ENCODE peak calls at places on chromosomes 12 and 14, in four cellular contexts. E, R, O and Y are unnamed samples.

GRCh38 chr14:56189306-56189705 is 71.1 kb downstream of the PELI2 start:
- DNase-seq in E (no peak), R (no peak), O (no peak), Y (no peak)

GRCh38 chr12:109182041-109182839 is 65.9 kb downstream of the ACACB start:
- DNase-seq in E (no peak), R (no peak), O (no peak), Y (no peak)

GRCh38 chr12:52216807-52217206 is 16.2 kb upstream of the KRT7 start:
- DNase-seq in E (no peak), R (no peak), O (no peak), Y (no peak)

GRCh38 chr12:53235742-53236442 is 3.9 kb upstream of the RARG start:
- DNase-seq in E (no peak), R (peak; percentile 43), O (no peak), Y (no peak)

GRCh38 chr12:3726455-3726854 is 26.5 kb downstream of the CRACR2A start:
- DNase-seq in E (no peak), R (no peak), O (no peak), Y (peak; percentile 3)

GRCh38 chr12:124739953-124740561 is 123.6 kb downstream of the SCARB1 start:
- DNase-seq in E (no peak), R (no peak), O (no peak), Y (peak; percentile 31)

GRCh38 chr12:104751024-104751570 is 207.0 kb downstream of the SLC41A2 start:
- DNase-seq in E (no peak), R (no peak), O (no peak), Y (no peak)

GRCh38 chr14:106459971-106460730 is 933.8 kb downstream of the TMEM121 start:
- DNase-seq in E (no peak), R (peak; percentile 10), O (no peak), Y (peak; percentile 17)

GRCh38 chr12:1915082-1915968 is 3.1 kb downstream of the CACNA2D4 start:
- DNase-seq in E (no peak), R (no peak), O (no peak), Y (peak; percentile 43)

GRCh38 chr12:59041241-59042121 is 121.2 kb upstream of the LRIG3 start:
- DNase-seq in E (no peak), R (no peak), O (no peak), Y (no peak)

GRCh38 chr12:123269395-123269892 is 2.2 kb downstream of the CDK2AP1 start:
- DNase-seq in E (no peak), R (peak; percentile 78), O (peak; percentile 30), Y (no peak)

GRCh38 chr12:22299294-22299912 is 35.1 kb downstream of the ST8SIA1 start:
- DNase-seq in E (no peak), R (no peak), O (no peak), Y (no peak)

GRCh38 chr14:74501135-74501614 is 7.6 kb downstream of the ISCA2 start:
- DNase-seq in E (no peak), R (peak; percentile 79), O (peak; percentile 52), Y (peak; percentile 60)

GRCh38 chr12:52005903-52006703 is 643 bp upstream of the TAMALIN start:
- DNase-seq in E (peak; percentile 32), R (peak; percentile 41), O (no peak), Y (no peak)

GRCh38 chr14:104239866-104240301 is 101.5 kb downstream of the KIF26A start:
- DNase-seq in E (no peak), R (no peak), O (no peak), Y (no peak)

GRCh38 chr14:57865450-57866198 is at the start of gene SLC35F4:
- DNase-seq in E (no peak), R (peak; percentile 91), O (no peak), Y (peak; percentile 14)

GRCh38 chr12:123958876-123959275 is 13.8 kb downstream of the CCDC92 start:
- DNase-seq in E (no peak), R (no peak), O (no peak), Y (no peak)

GRCh38 chr12:46150735-46151134 is 118.1 kb downstream of the SLC38A1 start:
- DNase-seq in E (no peak), R (no peak), O (no peak), Y (no peak)

GRCh38 chr12:91226-91625 is 24.7 kb downstream of the IQSEC3 start:
- DNase-seq in E (no peak), R (no peak), O (no peak), Y (no peak)

GRCh38 chr12:120649442-120650248 is 9.2 kb downstream of the CABP1 start:
- DNase-seq in E (no peak), R (peak; percentile 28), O (no peak), Y (no peak)

GRCh38 chr12:109600995-109601394 is 27.4 kb downstream of the MVK start:
- DNase-seq in E (no peak), R (no peak), O (no peak), Y (no peak)

GRCh38 chr14:104999361-104999760 is 13.8 kb downstream of the CLBA1 start:
- DNase-seq in E (no peak), R (no peak), O (no peak), Y (no peak)

GRCh38 chr12:114275937-114276785 is 129.8 kb downstream of the TBX5 start:
- DNase-seq in E (no peak), R (no peak), O (no peak), Y (no peak)

GRCh38 chr12:121537814-121538698 is 42.8 kb downstream of the KDM2B start:
- DNase-seq in E (no peak), R (no peak), O (no peak), Y (no peak)

GRCh38 chr14:67846029-67846610 is 26.5 kb downstream of the RAD51B start:
- DNase-seq in E (no peak), R (no peak), O (no peak), Y (no peak)

GRCh38 chr12:116708826-116709756 is 28.8 kb downstream of the SPRING1 start:
- DNase-seq in E (no peak), R (no peak), O (peak; percentile 25), Y (no peak)

GRCh38 chr14:67806228-67806627 is 10.2 kb downstream of the ZFYVE26 start:
- DNase-seq in E (no peak), R (no peak), O (no peak), Y (no peak)

GRCh38 chr12:16095531-16096110 is 181.9 kb downstream of the SLC15A5 start:
- DNase-seq in E (no peak), R (no peak), O (no peak), Y (no peak)

GRCh38 chr14:104800600-104801283 is at the start of gene ZBTB42:
- DNase-seq in E (no peak), R (peak; percentile 58), O (peak; percentile 54), Y (no peak)

GRCh38 chr12:90801776-90802175 is 153.2 kb downstream of the CCER1 start:
- DNase-seq in E (no peak), R (no peak), O (no peak), Y (no peak)

GRCh38 chr14:90454041-90455000 is 57.5 kb downstream of the CALM1 start:
- DNase-seq in E (no peak), R (peak; percentile 96), O (peak; percentile 33), Y (peak; percentile 95)

DNA sequence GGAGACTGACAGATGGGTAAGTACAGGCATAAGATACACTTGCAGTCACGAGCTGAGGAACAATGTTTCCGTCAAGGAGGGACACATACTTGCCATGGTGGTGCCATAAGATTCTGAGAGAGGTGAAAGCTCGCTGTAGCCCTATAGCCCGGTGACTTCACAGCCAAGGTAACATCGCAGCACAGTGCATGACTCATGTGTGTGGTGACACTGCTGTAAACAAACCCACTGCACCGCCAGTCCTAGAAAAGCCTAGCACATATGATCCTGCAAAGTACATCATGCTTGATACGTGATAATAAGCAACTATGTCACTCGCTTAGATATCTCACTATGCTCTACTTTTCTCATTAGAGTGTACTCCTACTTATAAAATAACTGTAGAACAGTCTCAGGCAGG is 112.5 kb downstream of the RIMBP2 start:
- DNase-seq in E (no peak), R (no peak), O (no peak), Y (no peak)
- TF ChIP-seq NR2C2 in E (no peak), R (no peak), O (no peak), Y (no peak)

DNA sequence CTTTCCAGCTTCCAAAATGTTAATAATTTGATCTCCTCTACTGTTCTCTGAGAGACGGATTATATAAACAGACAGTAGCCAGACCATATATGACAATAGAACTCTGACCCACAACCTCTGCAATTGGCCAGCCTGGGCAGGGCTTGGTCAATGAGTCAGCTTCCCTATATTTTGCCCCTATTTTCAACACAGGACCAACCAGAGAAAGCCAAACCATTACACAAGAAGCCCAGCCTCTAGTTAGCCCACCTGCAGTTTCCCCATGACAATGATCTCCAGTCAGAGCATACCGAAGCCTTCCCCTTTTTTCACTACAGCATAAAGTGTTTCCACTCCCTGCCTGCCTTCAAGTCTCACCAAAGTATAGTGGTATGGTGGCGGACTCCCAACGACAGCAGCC is 7.6 kb upstream of the EXD2 start:
- DNase-seq in E (no peak), R (peak; percentile 24), O (peak; percentile 15), Y (no peak)
- TF ChIP-seq ETV6 in E (no peak), R (no peak), O (no peak), Y (no peak)

GRCh38 chr12:88944403-88944802 is 364.1 kb upstream of the KITLG start:
- DNase-seq in E (no peak), R (no peak), O (peak; percentile 15), Y (no peak)
- TF ChIP-seq NR2C2 in E (no peak), R (no peak), O (no peak), Y (no peak)

GRCh38 chr14:94682736-94683135 is 70.5 kb downstream of the SERPINA3 start:
- DNase-seq in E (no peak), R (no peak), O (no peak), Y (no peak)

GRCh38 chr14:94682061-94682516 is 69.9 kb downstream of the SERPINA3 start:
- DNase-seq in E (no peak), R (no peak), O (no peak), Y (no peak)

GRCh38 chr14:94686511-94687160 is 74.4 kb downstream of the SERPINA3 start:
- DNase-seq in E (no peak), R (no peak), O (no peak), Y (no peak)

GRCh38 chr14:94685681-94686485 is 73.7 kb downstream of the SERPINA3 start:
- DNase-seq in E (no peak), R (no peak), O (no peak), Y (no peak)

DNA sequence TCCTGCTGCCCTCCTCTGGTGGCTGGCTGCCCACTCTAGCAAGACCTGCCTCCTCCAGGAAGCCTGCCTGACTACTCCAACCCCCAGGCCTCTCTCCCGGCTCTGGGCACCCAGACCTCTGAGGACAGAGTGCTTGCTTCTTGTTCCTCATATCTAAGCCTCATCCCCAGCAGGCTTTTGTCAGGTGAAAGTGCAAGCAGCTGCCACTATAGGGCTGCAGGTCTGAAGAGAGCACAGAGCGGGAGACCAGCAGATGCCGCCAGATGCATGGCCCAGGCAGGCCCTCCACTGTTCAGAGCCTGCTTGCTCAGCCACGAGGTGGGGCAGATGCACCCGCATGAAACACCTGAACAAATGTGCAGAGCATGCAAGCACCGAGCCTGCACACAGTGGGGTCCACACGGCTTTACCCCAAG is 73.0 kb downstream of the SERPINA3 start:
- DNase-seq in E (no peak), R (no peak), O (peak; percentile 28), Y (no peak)
- TF ChIP-seq ETV6 in E (no peak), R (no peak), O (no peak), Y (no peak)

GRCh38 chr14:40629144-40629543 is 977.5 kb upstream of the LRFN5 start:
- DNase-seq in E (no peak), R (no peak), O (no peak), Y (no peak)
- TF ChIP-seq NR2C2 in E (no peak), R (no peak), O (no peak), Y (no peak)

GRCh38 chr14:39268393-39268792 is 34.7 kb downstream of the MIA2 start:
- DNase-seq in E (no peak), R (no peak), O (peak; percentile 43), Y (peak; percentile 43)
- TF ChIP-seq ETV6 in E (no peak), R (no peak), O (no peak), Y (no peak)

GRCh38 chr12:26648999-26649398 is 184.0 kb downstream of the ITPR2 start:
- DNase-seq in E (no peak), R (no peak), O (no peak), Y (no peak)
- TF ChIP-seq NR2C2 in E (no peak), R (no peak), O (no peak), Y (no peak)